ENCODE peak calls at places on chromosome 4, in six cellular contexts. One of them, this sample, is unnamed.
A peak's percentile ranks its signal among the peaks of the same experiment; 100 is the strongest.

GRCh38 chr4:56448301-56448700 is 12.2 kb downstream of the PAICS start:
- DNase-seq in SK-N-SH: no peak
- DNase-seq in astrocyte: no peak
- DNase-seq in A549: no peak
- DNase-seq in esophagus squamous epithelium: no peak
- DNase-seq in IMR-90: peak; percentile 43
- DNase-seq in this sample: no peak

GRCh38 chr4:148573284-148573683 is 131.1 kb upstream of the NR3C2 start:
- DNase-seq in IMR-90: no peak
- DNase-seq in A549: no peak
- DNase-seq in SK-N-SH: no peak
- DNase-seq in astrocyte: no peak
- DNase-seq in esophagus squamous epithelium: no peak
- DNase-seq in this sample: no peak

GRCh38 chr4:76943129-76943620 is 6.4 kb upstream of the SEPTIN11 start:
- DNase-seq in IMR-90: peak; percentile 75
- DNase-seq in SK-N-SH: no peak
- DNase-seq in esophagus squamous epithelium: no peak
- DNase-seq in astrocyte: peak; percentile 92
- DNase-seq in A549: no peak
- DNase-seq in this sample: no peak

GRCh38 chr4:89836897-89837384 is at the start of gene SNCA:
- DNase-seq in astrocyte: peak; percentile 53
- DNase-seq in IMR-90: peak; percentile 21
- DNase-seq in A549: peak; percentile 26
- DNase-seq in SK-N-SH: peak; percentile 90
- DNase-seq in esophagus squamous epithelium: no peak
- DNase-seq in this sample: no peak

GRCh38 chr4:169362607-169363006 is 91.9 kb upstream of the SH3RF1 start:
- DNase-seq in SK-N-SH: no peak
- DNase-seq in A549: no peak
- DNase-seq in astrocyte: no peak
- DNase-seq in esophagus squamous epithelium: no peak
- DNase-seq in IMR-90: no peak
- DNase-seq in this sample: no peak

GRCh38 chr4:97027989-97028388 is 1115.3 kb downstream of the STPG2 start:
- DNase-seq in astrocyte: no peak
- DNase-seq in esophagus squamous epithelium: no peak
- DNase-seq in A549: no peak
- DNase-seq in SK-N-SH: no peak
- DNase-seq in IMR-90: no peak
- DNase-seq in this sample: no peak

GRCh38 chr4:1087371-1087770 is 26.0 kb downstream of the RNF212 start:
- DNase-seq in A549: no peak
- DNase-seq in esophagus squamous epithelium: no peak
- DNase-seq in IMR-90: no peak
- DNase-seq in SK-N-SH: no peak
- DNase-seq in astrocyte: no peak
- DNase-seq in this sample: no peak

GRCh38 chr4:111689731-111690130 is 455.5 kb upstream of the FAM241A start:
- DNase-seq in astrocyte: peak; percentile 39
- DNase-seq in SK-N-SH: no peak
- DNase-seq in IMR-90: peak; percentile 10
- DNase-seq in esophagus squamous epithelium: no peak
- DNase-seq in A549: no peak
- DNase-seq in this sample: no peak

GRCh38 chr4:118814054-118814453 is 21.9 kb downstream of the SEC24D start:
- DNase-seq in IMR-90: no peak
- DNase-seq in esophagus squamous epithelium: no peak
- DNase-seq in A549: no peak
- DNase-seq in SK-N-SH: no peak
- DNase-seq in astrocyte: no peak
- DNase-seq in this sample: no peak

GRCh38 chr4:186666750-186667149 is 56.9 kb downstream of the FAT1 start:
- DNase-seq in astrocyte: no peak
- DNase-seq in A549: no peak
- DNase-seq in SK-N-SH: no peak
- DNase-seq in esophagus squamous epithelium: no peak
- DNase-seq in IMR-90: no peak
- DNase-seq in this sample: no peak

GRCh38 chr4:173415885-173416658 is 17.2 kb upstream of the SCRG1 start:
- DNase-seq in A549: no peak
- DNase-seq in IMR-90: no peak
- DNase-seq in SK-N-SH: peak; percentile 11
- DNase-seq in astrocyte: no peak
- DNase-seq in esophagus squamous epithelium: peak; percentile 5
- DNase-seq in this sample: no peak

GRCh38 chr4:43132010-43132582 is 239.6 kb downstream of the GRXCR1 start:
- DNase-seq in SK-N-SH: peak; percentile 34
- DNase-seq in astrocyte: peak; percentile 48
- DNase-seq in A549: peak; percentile 38
- DNase-seq in IMR-90: peak; percentile 66
- DNase-seq in esophagus squamous epithelium: no peak
- DNase-seq in this sample: no peak

GRCh38 chr4:101287332-101287731 is 60.0 kb downstream of the PPP3CA start:
- DNase-seq in A549: no peak
- DNase-seq in IMR-90: no peak
- DNase-seq in astrocyte: no peak
- DNase-seq in esophagus squamous epithelium: no peak
- DNase-seq in SK-N-SH: no peak
- DNase-seq in this sample: no peak

GRCh38 chr4:166421556-166422156 is 548.6 kb downstream of the TLL1 start:
- DNase-seq in IMR-90: peak; percentile 2
- DNase-seq in esophagus squamous epithelium: no peak
- DNase-seq in A549: no peak
- DNase-seq in SK-N-SH: no peak
- DNase-seq in astrocyte: peak; percentile 84
- DNase-seq in this sample: no peak

GRCh38 chr4:102438873-102439614 is 62.1 kb upstream of the NFKB1 start:
- DNase-seq in esophagus squamous epithelium: no peak
- DNase-seq in SK-N-SH: no peak
- DNase-seq in A549: peak; percentile 74
- DNase-seq in IMR-90: peak; percentile 93
- DNase-seq in astrocyte: peak; percentile 80
- DNase-seq in this sample: no peak

GRCh38 chr4:44479731-44480130 is 31.1 kb upstream of the KCTD8 start:
- DNase-seq in IMR-90: no peak
- DNase-seq in esophagus squamous epithelium: no peak
- DNase-seq in A549: no peak
- DNase-seq in astrocyte: no peak
- DNase-seq in SK-N-SH: no peak
- DNase-seq in this sample: no peak

GRCh38 chr4:79445371-79445781 is 37.3 kb upstream of the GK2 start:
- DNase-seq in SK-N-SH: no peak
- DNase-seq in astrocyte: no peak
- DNase-seq in IMR-90: no peak
- DNase-seq in A549: no peak
- DNase-seq in esophagus squamous epithelium: no peak
- DNase-seq in this sample: no peak

GRCh38 chr4:2250003-2250763 is 8.3 kb upstream of the HAUS3 start:
- DNase-seq in astrocyte: no peak
- DNase-seq in esophagus squamous epithelium: no peak
- DNase-seq in SK-N-SH: peak; percentile 25
- DNase-seq in IMR-90: no peak
- DNase-seq in A549: no peak
- DNase-seq in this sample: no peak

GRCh38 chr4:6192245-6192644 is 8.1 kb downstream of the JAKMIP1 start:
- DNase-seq in esophagus squamous epithelium: no peak
- DNase-seq in IMR-90: no peak
- DNase-seq in A549: no peak
- DNase-seq in astrocyte: no peak
- DNase-seq in SK-N-SH: no peak
- DNase-seq in this sample: no peak

DNA sequence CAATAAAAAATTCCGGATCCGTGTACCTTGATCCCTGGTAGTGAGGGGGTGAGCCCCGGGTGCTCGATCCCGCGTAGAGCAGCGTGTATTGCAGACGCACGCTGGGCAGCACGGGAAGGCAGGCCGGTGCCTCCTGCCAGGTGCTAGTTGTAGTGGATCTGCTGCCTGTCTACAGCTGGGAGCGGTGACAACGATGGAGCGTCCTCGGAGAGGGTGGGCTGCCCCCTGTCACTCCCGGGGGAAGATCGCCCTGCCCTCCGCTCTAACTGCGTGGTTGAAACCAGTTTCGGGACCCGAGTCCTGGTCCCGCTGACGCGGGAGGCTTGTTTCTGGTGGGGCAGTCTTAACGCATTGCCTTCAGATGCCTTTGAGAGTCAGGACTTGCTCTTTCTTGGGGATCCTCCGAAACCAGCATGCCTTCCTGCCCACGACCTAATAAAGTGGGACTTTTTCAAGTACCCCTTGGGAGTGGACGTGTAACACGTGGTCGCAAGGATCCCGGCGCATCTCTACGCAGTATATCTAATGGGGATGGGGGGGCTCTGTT is 2.7 kb upstream of the NKX6-1 start:
- DNase-seq in astrocyte: no peak
- DNase-seq in SK-N-SH: no peak
- DNase-seq in A549: no peak
- DNase-seq in IMR-90: no peak
- DNase-seq in esophagus squamous epithelium: no peak
- DNase-seq in this sample: no peak
- H3K9me3 ChIP-seq in astrocyte: peaks cover 6% of the 10 kb centered on the region
- H3K9me3 ChIP-seq in SK-N-SH: no peaks in the 10 kb centered on the region
- H3K9me3 ChIP-seq in A549: no peaks in the 10 kb centered on the region
- H3K9me3 ChIP-seq in IMR-90: peaks cover 15% of the 10 kb centered on the region
- H3K9me3 ChIP-seq in esophagus squamous epithelium: no peaks in the 10 kb centered on the region
- H3K9me3 ChIP-seq in this sample: no peaks in the 10 kb centered on the region

DNA sequence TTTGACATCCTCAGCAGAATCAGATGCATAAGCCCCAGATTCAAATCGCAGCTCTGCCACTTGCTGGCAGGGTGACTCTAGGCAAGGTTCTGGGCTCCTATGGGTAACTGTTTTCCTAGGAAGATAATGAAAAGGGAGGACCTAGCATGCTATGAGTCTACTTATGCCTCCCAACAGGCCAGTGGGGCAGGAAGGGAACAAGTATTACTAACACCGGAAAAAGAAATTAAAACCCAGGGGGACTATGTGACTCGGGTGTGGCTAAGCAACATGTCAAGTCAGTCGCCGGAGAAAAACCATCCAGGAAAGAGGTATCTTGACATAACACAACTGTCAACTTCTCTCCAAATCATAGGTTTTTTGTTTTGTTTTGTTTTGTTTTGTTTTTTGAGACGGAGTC is 45.6 kb upstream of the RBPJ start:
- DNase-seq in A549: no peak
- DNase-seq in astrocyte: no peak
- DNase-seq in IMR-90: no peak
- DNase-seq in esophagus squamous epithelium: no peak
- DNase-seq in SK-N-SH: no peak
- DNase-seq in this sample: no peak
- H3K4me3 ChIP-seq in A549: no peak overlapping the region
- H3K4me3 ChIP-seq in astrocyte: no peak overlapping the region
- H3K4me3 ChIP-seq in IMR-90: no peak overlapping the region
- H3K4me3 ChIP-seq in esophagus squamous epithelium: no peak overlapping the region
- H3K4me3 ChIP-seq in SK-N-SH: no peak overlapping the region
- H3K4me3 ChIP-seq in this sample: no peak overlapping the region

DNA sequence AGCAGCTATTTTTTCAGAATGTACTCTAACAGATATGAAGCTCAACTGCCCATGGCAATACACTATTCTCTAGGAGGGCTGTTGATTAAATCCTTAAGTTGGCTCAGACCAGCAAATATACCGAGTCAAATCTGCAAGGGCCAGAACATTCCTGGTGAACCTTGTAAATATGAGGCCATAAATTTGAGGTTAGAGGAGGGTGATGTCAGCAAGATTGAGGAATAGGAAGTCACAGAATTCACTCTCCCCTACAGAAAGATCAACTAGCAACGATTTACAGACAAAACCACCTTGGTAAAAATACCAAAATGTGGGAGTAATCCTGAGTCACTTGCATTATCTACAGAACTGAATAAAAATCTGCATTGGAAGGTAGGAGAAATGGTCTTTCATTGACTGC is 399.3 kb downstream of the GPM6A start:
- DNase-seq in SK-N-SH: no peak
- DNase-seq in esophagus squamous epithelium: no peak
- DNase-seq in astrocyte: peak; percentile 91
- DNase-seq in A549: no peak
- DNase-seq in IMR-90: peak; percentile 63
- DNase-seq in this sample: no peak
- H3K9me3 ChIP-seq in SK-N-SH: peaks cover 12% of the 10 kb centered on the region
- H3K9me3 ChIP-seq in esophagus squamous epithelium: no peaks in the 10 kb centered on the region
- H3K9me3 ChIP-seq in astrocyte: no peaks in the 10 kb centered on the region
- H3K9me3 ChIP-seq in A549: peaks cover 22% of the 10 kb centered on the region
- H3K9me3 ChIP-seq in IMR-90: peaks cover 5% of the 10 kb centered on the region
- H3K9me3 ChIP-seq in this sample: no peaks in the 10 kb centered on the region

GRCh38 chr4:20254517-20255250 is 3.0 kb downstream of the SLIT2 start:
- DNase-seq in SK-N-SH: peak; percentile 54
- DNase-seq in IMR-90: peak; percentile 39
- DNase-seq in astrocyte: peak; percentile 48
- DNase-seq in A549: no peak
- DNase-seq in esophagus squamous epithelium: no peak
- DNase-seq in this sample: no peak

GRCh38 chr4:20253272-20253798 is 1.6 kb downstream of the SLIT2 start:
- DNase-seq in esophagus squamous epithelium: no peak
- DNase-seq in A549: no peak
- DNase-seq in SK-N-SH: no peak
- DNase-seq in astrocyte: no peak
- DNase-seq in IMR-90: peak; percentile 15
- DNase-seq in this sample: no peak

GRCh38 chr4:20255251-20255586 is 3.5 kb downstream of the SLIT2 start:
- DNase-seq in astrocyte: no peak
- DNase-seq in A549: no peak
- DNase-seq in esophagus squamous epithelium: no peak
- DNase-seq in SK-N-SH: no peak
- DNase-seq in IMR-90: no peak
- DNase-seq in this sample: no peak

GRCh38 chr4:20252656-20253271 is 1.1 kb downstream of the SLIT2 start:
- DNase-seq in astrocyte: peak; percentile 30
- DNase-seq in A549: no peak
- DNase-seq in SK-N-SH: peak; percentile 55
- DNase-seq in esophagus squamous epithelium: no peak
- DNase-seq in IMR-90: peak; percentile 39
- DNase-seq in this sample: no peak

GRCh38 chr4:20253799-20254409 is 2.2 kb downstream of the SLIT2 start:
- DNase-seq in esophagus squamous epithelium: no peak
- DNase-seq in A549: no peak
- DNase-seq in astrocyte: peak; percentile 15
- DNase-seq in IMR-90: peak; percentile 30
- DNase-seq in SK-N-SH: peak; percentile 67
- DNase-seq in this sample: no peak
- H3K4me3 ChIP-seq in esophagus squamous epithelium: peak overlapping the region; percentile 68
- H3K4me3 ChIP-seq in A549: no peak overlapping the region
- H3K4me3 ChIP-seq in astrocyte: peak overlapping the region; percentile 74
- H3K4me3 ChIP-seq in IMR-90: peak overlapping the region; percentile 55
- H3K4me3 ChIP-seq in SK-N-SH: peak overlapping the region; percentile 96
- H3K4me3 ChIP-seq in this sample: no peak overlapping the region

GRCh38 chr4:94396984-94397383 is 54.3 kb upstream of the HPGDS start:
- DNase-seq in astrocyte: no peak
- DNase-seq in IMR-90: no peak
- DNase-seq in SK-N-SH: no peak
- DNase-seq in esophagus squamous epithelium: no peak
- DNase-seq in A549: no peak
- DNase-seq in this sample: no peak
- H3K9me3 ChIP-seq in astrocyte: no peaks in the 10 kb centered on the region
- H3K9me3 ChIP-seq in IMR-90: no peaks in the 10 kb centered on the region
- H3K9me3 ChIP-seq in SK-N-SH: no peaks in the 10 kb centered on the region
- H3K9me3 ChIP-seq in esophagus squamous epithelium: no peaks in the 10 kb centered on the region
- H3K9me3 ChIP-seq in A549: no peaks in the 10 kb centered on the region
- H3K9me3 ChIP-seq in this sample: no peaks in the 10 kb centered on the region